ENCODE peak calls at places on chromosome 20, in six cellular contexts. B is AG09309, Y is cardiac muscle cell, Z is H1, S is choroid plexus epithelial cell, R is dorsolateral prefrontal cortex. M is an unnamed sample.

GRCh38 chr20:36098364-36098763 is 56.2 kb upstream of the EPB41L1 start:
- DNase-seq in S (peak), Z (no peak), R (no peak), B (no peak), Y (peak), M (no peak)

GRCh38 chr20:20084296-20084752 is 32.0 kb downstream of the CFAP61 start:
- DNase-seq in R (peak), Y (peak), Z (no peak), B (no peak), S (no peak), M (no peak)

GRCh38 chr20:36754656-36755222 is 8.8 kb upstream of the NDRG3 start:
- DNase-seq in Y (peak), Z (no peak), R (no peak), S (peak), B (peak), M (peak)

GRCh38 chr20:18734525-18735189 is 78.9 kb upstream of the SCP2D1 start:
- DNase-seq in Y (no peak), Z (no peak), S (no peak), R (no peak), B (no peak), M (no peak)

GRCh38 chr20:50728981-50729874 is 2.2 kb upstream of the PARD6B start:
- DNase-seq in R (no peak), Y (no peak), B (no peak), Z (no peak), S (no peak), M (no peak)

GRCh38 chr20:2052741-2053140 is 48.9 kb upstream of the STK35 start:
- DNase-seq in Y (no peak), Z (no peak), R (no peak), B (no peak), S (no peak), M (no peak)

GRCh38 chr20:24027229-24027628 is 38.6 kb upstream of the GGTLC1 start:
- DNase-seq in S (peak), Y (peak), Z (no peak), B (no peak), R (no peak), M (peak)

GRCh38 chr20:1440024-1440423 is 26.6 kb downstream of the NSFL1C start:
- DNase-seq in Y (peak), S (peak), Z (peak), R (no peak), B (no peak), M (no peak)

GRCh38 chr20:20211274-20211987 is 156.5 kb upstream of the INSM1 start:
- DNase-seq in Z (no peak), S (no peak), Y (no peak), R (no peak), B (peak), M (no peak)

GRCh38 chr20:926646-927045 is 10.5 kb upstream of the ANGPT4 start:
- DNase-seq in S (no peak), Y (no peak), B (no peak), R (no peak), Z (no peak), M (no peak)

GRCh38 chr20:47717421-47717820 is 67.9 kb downstream of the SULF2 start:
- DNase-seq in R (no peak), S (no peak), B (no peak), Y (no peak), Z (no peak), M (no peak)

GRCh38 chr20:19660808-19661378 is 97.2 kb upstream of the RIN2 start:
- DNase-seq in B (no peak), R (no peak), S (no peak), Z (no peak), Y (no peak), M (no peak)

GRCh38 chr20:4444404-4444803 is 277.3 kb upstream of the PRND start:
- DNase-seq in Y (no peak), Z (no peak), B (peak), R (no peak), S (no peak), M (peak)

GRCh38 chr20:24650091-24650490 is 180.7 kb downstream of the SYNDIG1 start:
- DNase-seq in S (no peak), R (no peak), B (no peak), Z (no peak), Y (peak), M (no peak)

GRCh38 chr20:24360531-24360930 is 108.9 kb upstream of the SYNDIG1 start:
- DNase-seq in Y (no peak), R (no peak), B (no peak), S (no peak), Z (no peak), M (no peak)

GRCh38 chr20:22949710-22950109 is 85.4 kb upstream of the SSTR4 start:
- DNase-seq in Y (peak), R (no peak), Z (no peak), S (peak), B (no peak), M (peak)

GRCh38 chr20:48916699-48917098 is 4.8 kb upstream of the ARFGEF2 start:
- DNase-seq in S (no peak), R (no peak), B (no peak), Z (no peak), Y (no peak), M (no peak)

GRCh38 chr20:33841439-33841799 is 30.3 kb downstream of the CHMP4B start:
- DNase-seq in B (no peak), Y (no peak), S (no peak), R (no peak), Z (no peak), M (no peak)

GRCh38 chr20:57647933-57648785 is 27.9 kb upstream of the ZBP1 start:
- DNase-seq in B (no peak), S (no peak), Z (no peak), R (no peak), Y (no peak), M (no peak)

GRCh38 chr20:44752099-44752931 is 6.7 kb downstream of the KCNK15 start:
- DNase-seq in Z (no peak), R (no peak), Y (no peak), B (no peak), S (no peak), M (no peak)

GRCh38 chr20:16574656-16575355 is 1.6 kb upstream of the KIF16B start:
- DNase-seq in R (peak), Y (peak), B (no peak), S (peak), Z (peak), M (peak)

GRCh38 chr20:47568019-47568418 is 66.3 kb downstream of the NCOA3 start:
- DNase-seq in B (peak), S (peak), Y (peak), R (no peak), Z (no peak), M (peak)

GRCh38 chr20:19786311-19786710 is 28.3 kb downstream of the RIN2 start:
- DNase-seq in Z (no peak), B (peak), S (peak), Y (peak), R (no peak), M (peak)

GRCh38 chr20:3262566-3262965 is 23.6 kb upstream of the SLC4A11 start:
- DNase-seq in S (no peak), Y (no peak), Z (no peak), R (no peak), B (no peak), M (peak)

GRCh38 chr20:45305262-45305661 is 1.4 kb upstream of the RBPJL start:
- DNase-seq in B (no peak), S (no peak), Y (no peak), R (no peak), Z (no peak), M (no peak)

GRCh38 chr20:31695849-31696804 is 26.5 kb downstream of the BCL2L1 start:
- DNase-seq in R (no peak), S (no peak), B (no peak), Y (peak), Z (no peak), M (peak)

GRCh38 chr20:58708246-58708931 is 15.8 kb downstream of the NPEPL1 start:
- DNase-seq in B (no peak), Y (no peak), R (peak), S (no peak), Z (no peak), M (no peak)

GRCh38 chr20:32610897-32611218 is 25.7 kb upstream of the NOL4L start:
- DNase-seq in Y (no peak), R (no peak), S (no peak), B (no peak), Z (no peak), M (no peak)

GRCh38 chr20:32252189-32252588 is 25.3 kb upstream of the KIF3B start:
- DNase-seq in Z (no peak), B (no peak), S (no peak), R (no peak), Y (no peak), M (no peak)

GRCh38 chr20:50758992-50759391 is 27.6 kb downstream of the PARD6B start:
- DNase-seq in R (no peak), S (no peak), B (no peak), Y (no peak), Z (no peak), M (no peak)

GRCh38 chr20:48722002-48722731 is 105.6 kb downstream of the PREX1 start:
- DNase-seq in Z (no peak), Y (peak), B (peak), R (no peak), S (peak), M (peak)

GRCh38 chr20:2023151-2023550 is 29.3 kb upstream of the PDYN start:
- DNase-seq in S (no peak), Y (no peak), B (no peak), R (no peak), Z (no peak), M (no peak)

GRCh38 chr20:1465470-1466210 is 1.0 kb downstream of the NSFL1C start:
- DNase-seq in R (no peak), Z (no peak), S (peak), Y (no peak), B (no peak), M (no peak)

GRCh38 chr20:44805991-44806729 is 4.2 kb downstream of the RIMS4 start:
- DNase-seq in Y (peak), R (peak), Z (no peak), S (peak), B (peak), M (no peak)

GRCh38 chr20:46400253-46400652 is 6.2 kb downstream of the ELMO2 start:
- DNase-seq in Z (no peak), B (no peak), R (no peak), S (peak), Y (peak), M (peak)

GRCh38 chr20:625360-625932 is 15.3 kb upstream of the TCF15 start:
- DNase-seq in R (no peak), S (no peak), Y (no peak), B (no peak), Z (no peak), M (no peak)

GRCh38 chr20:46232575-46232974 is 75.7 kb downstream of the CDH22 start:
- DNase-seq in Z (no peak), B (no peak), S (no peak), Y (no peak), R (no peak), M (no peak)

GRCh38 chr20:43383026-43383795 is 74.5 kb upstream of the SRSF6 start:
- DNase-seq in Z (no peak), Y (peak), S (no peak), B (no peak), R (no peak), M (no peak)

DNA sequence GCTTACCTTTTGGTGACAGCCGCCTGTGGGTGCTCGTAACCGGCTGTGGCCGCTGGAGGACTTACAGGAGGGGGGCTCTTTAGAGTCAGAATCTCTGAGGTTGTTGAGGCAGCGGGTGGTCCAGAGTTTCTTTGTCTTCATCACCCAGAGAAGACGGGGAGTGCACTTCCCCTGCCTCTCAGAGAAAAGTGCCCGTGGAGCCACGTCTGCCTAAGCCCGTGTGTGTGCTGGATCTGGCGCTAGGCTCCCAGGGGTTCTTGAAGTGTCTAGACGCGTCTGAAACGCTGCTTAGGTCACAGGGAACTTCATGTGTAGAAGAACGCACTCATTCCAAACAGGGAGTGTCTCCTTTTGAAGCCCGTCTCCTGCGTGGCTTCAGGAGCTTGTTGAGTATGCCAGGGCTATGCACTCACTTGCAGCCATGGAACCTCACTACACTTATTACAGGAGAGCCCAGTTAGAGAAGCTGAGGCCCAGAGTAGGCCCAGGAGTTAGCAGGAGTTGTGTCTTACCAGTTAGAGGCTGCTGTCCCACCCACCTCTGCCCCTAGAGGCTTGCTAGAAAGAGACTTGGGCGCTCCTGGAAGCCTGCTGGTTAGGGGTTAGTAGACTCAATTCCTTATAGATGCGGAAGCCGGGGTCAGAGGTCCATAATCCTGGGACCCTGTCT is 1.3 kb downstream of the LSM14B start:
- DNase-seq in S (peak), B (no peak), Z (no peak), Y (peak), R (no peak), M (peak)
- H3K4me3 ChIP-seq in S (peak), B (peak), Z (peak), Y (peak), R (peak), M (peak)

GRCh38 chr20:8132015-8132631 is at the start of gene PLCB1:
- DNase-seq in B (peak), Y (peak), Z (peak), S (peak), R (peak), M (peak)
- H3K4me3 ChIP-seq in B (peak), Y (peak), Z (peak), S (peak), R (peak), M (peak)

GRCh38 chr20:38872036-38872435 is 54.2 kb upstream of the FAM83D start:
- DNase-seq in Y (no peak), R (no peak), B (no peak), S (no peak), Z (no peak), M (no peak)

GRCh38 chr20:38873050-38873581 is 53.1 kb upstream of the FAM83D start:
- DNase-seq in S (no peak), Z (no peak), B (no peak), Y (no peak), R (no peak), M (no peak)

GRCh38 chr20:38872491-38873049 is 53.6 kb upstream of the FAM83D start:
- DNase-seq in B (no peak), Z (no peak), S (no peak), R (no peak), Y (no peak), M (no peak)

GRCh38 chr20:38871560-38871953 is 54.7 kb upstream of the FAM83D start:
- DNase-seq in Y (no peak), S (no peak), Z (no peak), B (no peak), R (no peak), M (no peak)

DNA sequence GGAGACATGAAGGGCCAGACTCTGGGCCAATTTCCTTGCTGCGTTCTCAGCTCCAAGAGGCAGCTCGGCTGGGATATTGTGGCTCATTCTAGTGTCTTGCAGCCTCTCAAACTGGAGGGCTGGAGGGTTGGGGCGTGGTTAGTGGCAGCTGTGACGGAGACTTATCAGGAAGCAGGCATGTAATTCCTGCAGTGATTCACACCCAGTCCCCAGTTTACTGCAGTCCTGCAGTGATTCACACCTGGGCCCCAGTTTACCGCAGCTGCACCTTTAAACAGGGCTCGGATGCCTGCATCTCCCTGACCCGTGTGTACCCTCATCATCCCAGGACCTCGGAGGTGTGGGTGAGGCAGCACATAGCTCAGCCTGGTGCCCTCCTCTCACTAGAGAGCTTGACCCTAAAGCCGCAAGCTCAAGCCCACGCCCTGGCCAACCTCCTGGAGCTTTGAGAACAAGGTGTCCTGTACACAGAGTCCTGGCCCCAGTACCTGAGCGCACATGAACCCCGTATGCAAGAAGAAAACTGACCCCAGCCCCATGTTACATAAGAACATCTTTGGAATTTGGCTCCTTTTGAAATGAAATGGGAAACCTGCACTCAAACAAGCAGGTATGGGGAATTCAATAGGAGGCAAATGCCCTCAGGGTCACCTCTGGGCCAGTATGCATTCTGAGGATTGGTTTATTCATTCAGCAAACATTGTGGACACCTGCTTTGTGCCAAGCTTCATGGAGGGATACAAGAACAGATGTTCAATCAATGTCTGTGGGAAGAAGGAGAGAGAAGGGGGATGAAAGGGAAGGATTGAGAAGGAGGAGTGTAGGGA is 55.3 kb upstream of the FAM83D start:
- DNase-seq in S (no peak), Z (no peak), B (no peak), R (no peak), Y (no peak), M (no peak)
- H3K4me3 ChIP-seq in S (no peak), Z (no peak), B (no peak), R (no peak), Y (no peak), M (no peak)

GRCh38 chr20:56631318-56631989 is 2.3 kb downstream of the TFAP2C start:
- DNase-seq in B (no peak), Z (no peak), Y (no peak), S (no peak), R (no peak), M (no peak)
- H3K4me3 ChIP-seq in B (peak), Z (peak), Y (peak), S (peak), R (peak), M (peak)

GRCh38 chr20:41616228-41616627 is 1.9 kb downstream of the CHD6 start:
- DNase-seq in S (peak), Z (no peak), B (peak), R (no peak), Y (peak), M (no peak)

GRCh38 chr20:41617931-41618806 is at the start of gene CHD6:
- DNase-seq in Y (peak), Z (peak), S (peak), R (peak), B (peak), M (peak)

GRCh38 chr20:41619360-41620115 is 1.4 kb upstream of the CHD6 start:
- DNase-seq in S (peak), Y (no peak), B (no peak), R (no peak), Z (no peak), M (no peak)

GRCh38 chr20:41617059-41617921 is 887 bp downstream of the CHD6 start:
- DNase-seq in B (no peak), Z (no peak), Y (peak), S (peak), R (no peak), M (peak)

GRCh38 chr20:41618807-41619294 is 674 bp upstream of the CHD6 start:
- DNase-seq in B (no peak), S (no peak), Z (no peak), Y (no peak), R (peak), M (no peak)
- H3K4me3 ChIP-seq in B (peak), S (peak), Z (peak), Y (peak), R (peak), M (peak)

GRCh38 chr20:59938696-59939051 is 1.4 kb downstream of the PPP1R3D start:
- DNase-seq in R (no peak), S (peak), Y (no peak), Z (no peak), B (no peak), M (no peak)
- H3K4me3 ChIP-seq in R (peak), S (no peak), Y (peak), Z (no peak), B (peak), M (no peak)

DNA sequence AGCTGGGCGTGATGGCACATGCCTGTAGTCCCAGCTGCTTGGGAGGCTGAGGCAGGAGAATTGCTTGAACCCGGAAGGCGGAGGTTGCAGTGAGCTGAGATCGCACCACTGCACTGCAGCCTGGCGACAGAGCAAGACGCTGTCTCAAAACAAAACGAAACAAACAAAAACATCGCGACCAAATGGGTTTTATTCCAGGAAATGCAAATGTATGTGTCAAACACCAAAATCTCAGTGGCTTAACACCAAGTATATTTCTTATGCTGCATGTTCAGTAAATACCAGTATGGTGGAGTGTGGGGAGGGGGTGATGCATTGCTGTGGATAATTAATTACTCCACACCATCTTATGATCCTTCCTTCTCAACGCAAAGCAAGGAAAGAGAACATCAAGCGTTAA is 28.1 kb downstream of the ACTR5 start:
- DNase-seq in Y (no peak), Z (no peak), R (no peak), S (no peak), B (no peak), M (no peak)
- H3K4me3 ChIP-seq in Y (no peak), Z (no peak), R (no peak), S (no peak), B (no peak), M (no peak)

GRCh38 chr20:61805365-61805764 is 260.3 kb downstream of the TAF4 start:
- DNase-seq in S (no peak), Y (no peak), B (no peak), Z (no peak), R (peak), M (no peak)

GRCh38 chr20:61806314-61806713 is 259.4 kb downstream of the TAF4 start:
- DNase-seq in B (no peak), Y (no peak), R (no peak), S (no peak), Z (no peak), M (no peak)

GRCh38 chr20:61805781-61806180 is 259.9 kb downstream of the TAF4 start:
- DNase-seq in S (no peak), B (no peak), Y (no peak), Z (no peak), R (no peak), M (no peak)

GRCh38 chr20:61803903-61804804 is 261.5 kb downstream of the TAF4 start:
- DNase-seq in Z (no peak), R (peak), Y (peak), S (peak), B (peak), M (no peak)

GRCh38 chr20:61804896-61805295 is 260.8 kb downstream of the TAF4 start:
- DNase-seq in R (peak), Z (no peak), B (no peak), Y (no peak), S (no peak), M (no peak)
- H3K4me3 ChIP-seq in R (no peak), Z (no peak), B (no peak), Y (no peak), S (no peak), M (no peak)